ENCODE peak calls at places on chromosome 16, in six cellular contexts. One of them, this sample, is unnamed.

GRCh38 chr16:53673189-53673588 is 30.5 kb downstream of the RPGRIP1L start:
- DNase-seq in HCT116: no peak
- DNase-seq in GM12878: no peak
- DNase-seq in K562: no peak
- DNase-seq in NT2/D1: no peak
- DNase-seq in H1: no peak
- DNase-seq in this sample: no peak

GRCh38 chr16:11258553-11259287 is 2.7 kb upstream of the SOCS1 start:
- DNase-seq in GM12878: peak
- DNase-seq in K562: no peak
- DNase-seq in NT2/D1: no peak
- DNase-seq in HCT116: no peak
- DNase-seq in H1: no peak
- DNase-seq in this sample: peak

GRCh38 chr16:5615868-5616642 is 518.5 kb upstream of the EEF2KMT start:
- DNase-seq in NT2/D1: peak
- DNase-seq in K562: peak
- DNase-seq in GM12878: no peak
- DNase-seq in HCT116: peak
- DNase-seq in H1: peak
- DNase-seq in this sample: peak

GRCh38 chr16:4500283-4500682 is 24.1 kb downstream of the HMOX2 start:
- DNase-seq in K562: no peak
- DNase-seq in HCT116: peak
- DNase-seq in NT2/D1: no peak
- DNase-seq in H1: no peak
- DNase-seq in GM12878: no peak
- DNase-seq in this sample: peak

GRCh38 chr16:77898671-77899211 is 110.4 kb downstream of the VAT1L start:
- DNase-seq in H1: no peak
- DNase-seq in K562: no peak
- DNase-seq in HCT116: no peak
- DNase-seq in NT2/D1: no peak
- DNase-seq in GM12878: no peak
- DNase-seq in this sample: no peak

GRCh38 chr16:87939562-87940423 is 3.5 kb upstream of the CA5A start:
- DNase-seq in HCT116: no peak
- DNase-seq in GM12878: no peak
- DNase-seq in NT2/D1: no peak
- DNase-seq in H1: no peak
- DNase-seq in K562: no peak
- DNase-seq in this sample: peak

GRCh38 chr16:48526058-48526957 is 83.7 kb downstream of the N4BP1 start:
- DNase-seq in NT2/D1: peak
- DNase-seq in K562: no peak
- DNase-seq in GM12878: peak
- DNase-seq in H1: peak
- DNase-seq in HCT116: peak
- DNase-seq in this sample: peak

GRCh38 chr16:85110105-85110504 is 2.2 kb downstream of the CIBAR2 start:
- DNase-seq in NT2/D1: no peak
- DNase-seq in HCT116: no peak
- DNase-seq in H1: no peak
- DNase-seq in K562: no peak
- DNase-seq in GM12878: no peak
- DNase-seq in this sample: no peak

GRCh38 chr16:3192476-3193019 is 4.5 kb downstream of the OR1F1 start:
- DNase-seq in HCT116: no peak
- DNase-seq in GM12878: no peak
- DNase-seq in K562: no peak
- DNase-seq in NT2/D1: no peak
- DNase-seq in H1: no peak
- DNase-seq in this sample: no peak

GRCh38 chr16:11105038-11105903 is 150.7 kb downstream of the SOCS1 start:
- DNase-seq in GM12878: peak
- DNase-seq in H1: no peak
- DNase-seq in HCT116: no peak
- DNase-seq in NT2/D1: no peak
- DNase-seq in K562: peak
- DNase-seq in this sample: peak

GRCh38 chr16:11398851-11399250 is 53.6 kb downstream of the RMI2 start:
- DNase-seq in K562: no peak
- DNase-seq in HCT116: no peak
- DNase-seq in NT2/D1: no peak
- DNase-seq in GM12878: no peak
- DNase-seq in H1: no peak
- DNase-seq in this sample: no peak

GRCh38 chr16:79170565-79171242 is 429.8 kb downstream of the MAF start:
- DNase-seq in HCT116: no peak
- DNase-seq in H1: no peak
- DNase-seq in NT2/D1: no peak
- DNase-seq in K562: no peak
- DNase-seq in GM12878: no peak
- DNase-seq in this sample: no peak

GRCh38 chr16:50879873-50880695 is 138.2 kb downstream of the CYLD start:
- DNase-seq in NT2/D1: peak
- DNase-seq in K562: no peak
- DNase-seq in H1: no peak
- DNase-seq in GM12878: no peak
- DNase-seq in HCT116: no peak
- DNase-seq in this sample: no peak

GRCh38 chr16:51719376-51719775 is 568.3 kb upstream of the SALL1 start:
- DNase-seq in H1: no peak
- DNase-seq in HCT116: no peak
- DNase-seq in GM12878: no peak
- DNase-seq in NT2/D1: no peak
- DNase-seq in K562: no peak
- DNase-seq in this sample: no peak

GRCh38 chr16:2857451-2858244 is at the start of gene PRSS22:
- DNase-seq in H1: no peak
- DNase-seq in HCT116: no peak
- DNase-seq in K562: peak
- DNase-seq in GM12878: no peak
- DNase-seq in NT2/D1: no peak
- DNase-seq in this sample: no peak

GRCh38 chr16:77213542-77214108 is 14.4 kb downstream of the SYCE1L start:
- DNase-seq in H1: no peak
- DNase-seq in NT2/D1: no peak
- DNase-seq in HCT116: peak
- DNase-seq in K562: no peak
- DNase-seq in GM12878: no peak
- DNase-seq in this sample: peak

GRCh38 chr16:10048850-10049249 is 133.4 kb downstream of the GRIN2A start:
- DNase-seq in NT2/D1: no peak
- DNase-seq in H1: no peak
- DNase-seq in K562: no peak
- DNase-seq in HCT116: no peak
- DNase-seq in GM12878: no peak
- DNase-seq in this sample: no peak

GRCh38 chr16:74275031-74275636 is 21.5 kb upstream of the PSMD7 start:
- DNase-seq in NT2/D1: no peak
- DNase-seq in GM12878: no peak
- DNase-seq in H1: no peak
- DNase-seq in HCT116: peak
- DNase-seq in K562: peak
- DNase-seq in this sample: no peak

GRCh38 chr16:75281826-75282225 is 30.4 kb upstream of the BCAR1 start:
- DNase-seq in NT2/D1: no peak
- DNase-seq in GM12878: no peak
- DNase-seq in HCT116: no peak
- DNase-seq in K562: no peak
- DNase-seq in H1: no peak
- DNase-seq in this sample: no peak

GRCh38 chr16:80105160-80105559 is 435.6 kb upstream of the DYNLRB2 start:
- DNase-seq in H1: no peak
- DNase-seq in NT2/D1: no peak
- DNase-seq in K562: no peak
- DNase-seq in HCT116: no peak
- DNase-seq in GM12878: no peak
- DNase-seq in this sample: no peak

GRCh38 chr16:14600164-14600563 is 29.9 kb downstream of the PARN start:
- DNase-seq in K562: peak
- DNase-seq in GM12878: no peak
- DNase-seq in H1: no peak
- DNase-seq in NT2/D1: peak
- DNase-seq in HCT116: peak
- DNase-seq in this sample: peak

GRCh38 chr16:13111747-13112146 is 210.3 kb downstream of the SHISA9 start:
- DNase-seq in NT2/D1: no peak
- DNase-seq in H1: no peak
- DNase-seq in HCT116: no peak
- DNase-seq in K562: no peak
- DNase-seq in GM12878: no peak
- DNase-seq in this sample: no peak

GRCh38 chr16:83676056-83676455 is 131.7 kb upstream of the HSBP1 start:
- DNase-seq in HCT116: no peak
- DNase-seq in NT2/D1: no peak
- DNase-seq in H1: no peak
- DNase-seq in GM12878: no peak
- DNase-seq in K562: no peak
- DNase-seq in this sample: no peak

GRCh38 chr16:50308237-50308965 is 42.0 kb downstream of the ADCY7 start:
- DNase-seq in GM12878: no peak
- DNase-seq in H1: no peak
- DNase-seq in HCT116: no peak
- DNase-seq in NT2/D1: no peak
- DNase-seq in K562: no peak
- DNase-seq in this sample: no peak

GRCh38 chr16:89033796-89034572 is 57.0 kb upstream of the CBFA2T3 start:
- DNase-seq in NT2/D1: no peak
- DNase-seq in H1: no peak
- DNase-seq in GM12878: no peak
- DNase-seq in K562: no peak
- DNase-seq in HCT116: no peak
- DNase-seq in this sample: no peak

GRCh38 chr16:52861614-52862022 is 191.1 kb downstream of the CHD9NB start:
- DNase-seq in HCT116: peak
- DNase-seq in K562: no peak
- DNase-seq in NT2/D1: peak
- DNase-seq in GM12878: no peak
- DNase-seq in H1: peak
- DNase-seq in this sample: peak

GRCh38 chr16:47228241-47228640 is 84.5 kb upstream of the NETO2 start:
- DNase-seq in H1: no peak
- DNase-seq in GM12878: no peak
- DNase-seq in K562: no peak
- DNase-seq in HCT116: no peak
- DNase-seq in NT2/D1: no peak
- DNase-seq in this sample: no peak

GRCh38 chr16:47229053-47229640 is 85.4 kb upstream of the NETO2 start:
- DNase-seq in H1: no peak
- DNase-seq in GM12878: no peak
- DNase-seq in K562: no peak
- DNase-seq in HCT116: no peak
- DNase-seq in NT2/D1: no peak
- DNase-seq in this sample: no peak

GRCh38 chr16:47230296-47230695 is 86.6 kb upstream of the NETO2 start:
- DNase-seq in H1: no peak
- DNase-seq in K562: no peak
- DNase-seq in HCT116: no peak
- DNase-seq in GM12878: no peak
- DNase-seq in NT2/D1: no peak
- DNase-seq in this sample: no peak

GRCh38 chr16:47229651-47230050 is 85.9 kb upstream of the NETO2 start:
- DNase-seq in H1: no peak
- DNase-seq in NT2/D1: no peak
- DNase-seq in GM12878: no peak
- DNase-seq in K562: no peak
- DNase-seq in HCT116: no peak
- DNase-seq in this sample: no peak
- TF ChIP-seq ZNF274 in H1: no peak
- TF ChIP-seq ZNF274 in NT2/D1: no peak
- TF ChIP-seq ZNF274 in GM12878: no peak
- TF ChIP-seq ZNF274 in K562: no peak
- TF ChIP-seq ZNF274 in HCT116: no peak
- TF ChIP-seq ZNF274 in this sample: no peak

DNA sequence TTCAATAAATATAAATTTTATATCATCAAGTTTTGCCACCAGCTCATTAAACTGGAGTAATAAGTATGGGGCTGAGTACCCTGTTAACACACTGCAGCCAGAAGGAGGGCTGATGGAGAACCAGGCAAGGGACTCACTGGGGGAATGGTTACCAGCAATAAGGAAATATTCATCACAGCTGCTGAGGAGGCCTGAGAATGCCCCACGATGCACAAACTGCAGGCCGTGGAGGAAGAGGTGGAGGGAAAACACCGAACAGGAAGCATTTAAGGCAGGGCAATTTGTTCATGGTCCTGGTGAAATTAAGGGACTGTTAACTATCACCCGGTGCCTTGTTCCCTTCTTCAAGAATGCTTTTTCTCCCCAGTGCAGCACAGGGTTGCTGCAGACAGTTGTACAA is 84.6 kb upstream of the GPRC5B start:
- DNase-seq in H1: no peak
- DNase-seq in K562: no peak
- DNase-seq in NT2/D1: no peak
- DNase-seq in HCT116: no peak
- DNase-seq in GM12878: no peak
- DNase-seq in this sample: no peak
- TF ChIP-seq ZNF274 in H1: no peak
- TF ChIP-seq ZNF274 in K562: no peak
- TF ChIP-seq ZNF274 in NT2/D1: no peak
- TF ChIP-seq ZNF274 in HCT116: no peak
- TF ChIP-seq ZNF274 in GM12878: no peak
- TF ChIP-seq ZNF274 in this sample: no peak

GRCh38 chr16:70685061-70685937 is 554 bp downstream of the MTSS2 start:
- DNase-seq in HCT116: no peak
- DNase-seq in GM12878: no peak
- DNase-seq in K562: peak
- DNase-seq in H1: no peak
- DNase-seq in NT2/D1: no peak
- DNase-seq in this sample: no peak
- TF ChIP-seq ZNF274 in HCT116: no peak
- TF ChIP-seq ZNF274 in GM12878: no peak
- TF ChIP-seq ZNF274 in K562: no peak
- TF ChIP-seq ZNF274 in H1: no peak
- TF ChIP-seq ZNF274 in NT2/D1: no peak
- TF ChIP-seq ZNF274 in this sample: peak

DNA sequence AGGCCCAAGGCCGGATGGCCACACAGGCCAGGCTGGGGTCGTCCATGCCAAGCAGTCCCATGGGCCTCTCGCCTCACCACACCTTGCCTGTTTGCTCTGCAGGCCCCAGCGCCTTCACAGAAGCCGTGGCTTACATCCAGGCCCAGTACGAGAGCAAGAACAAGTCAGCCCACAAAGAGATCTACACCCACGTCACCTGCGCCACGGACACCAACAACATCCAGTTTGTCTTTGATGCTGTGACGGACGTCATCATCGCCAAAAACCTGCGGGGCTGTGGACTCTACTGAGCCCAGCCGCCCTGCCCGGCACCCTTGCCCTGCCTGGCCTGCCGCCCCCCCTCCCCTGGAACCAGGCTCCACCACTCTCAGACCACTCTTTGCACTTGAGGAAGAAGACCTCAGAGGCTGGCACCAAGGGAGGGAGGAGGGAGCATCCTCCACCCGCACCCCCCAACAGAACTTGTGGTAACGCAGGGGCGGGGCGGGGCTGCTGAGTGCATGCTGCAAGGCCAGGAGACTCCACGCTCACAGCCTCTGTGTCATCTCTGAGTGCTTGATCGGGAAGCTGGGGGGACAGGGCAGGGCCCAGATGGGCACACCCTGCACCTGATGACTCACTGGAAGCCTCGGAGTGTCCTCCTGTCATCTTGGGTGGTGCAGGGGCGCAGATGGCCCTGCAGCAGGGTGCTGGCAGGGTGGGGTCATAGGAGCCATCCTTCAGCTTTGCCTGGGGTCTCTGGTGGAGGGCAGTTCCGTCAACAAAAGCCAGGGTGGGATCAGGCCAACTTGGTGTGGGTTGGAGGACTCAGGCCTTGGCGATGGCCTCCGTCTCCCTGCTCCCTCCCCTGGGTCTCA is 81.5 kb downstream of the AMFR start:
- DNase-seq in H1: no peak
- DNase-seq in K562: peak
- DNase-seq in GM12878: no peak
- DNase-seq in HCT116: no peak
- DNase-seq in NT2/D1: no peak
- DNase-seq in this sample: no peak
- TF ChIP-seq ZNF274 in H1: no peak
- TF ChIP-seq ZNF274 in K562: no peak
- TF ChIP-seq ZNF274 in GM12878: no peak
- TF ChIP-seq ZNF274 in HCT116: no peak
- TF ChIP-seq ZNF274 in NT2/D1: no peak
- TF ChIP-seq ZNF274 in this sample: no peak